ENCODE peak calls at places on chromosomes 2 and 18, in five cellular contexts. One of them, this sample, is unnamed.

GRCh38 chr2:217858519-217859466 is 144.0 kb downstream of the TNS1 start:
- DNase-seq in coronary artery: peak; percentile 98
- DNase-seq in osteoblast: peak; percentile 97
- DNase-seq in astrocyte of the cerebellum: peak; percentile 48
- DNase-seq in prostate gland: peak; percentile 63
- DNase-seq in this sample: peak; percentile 89

GRCh38 chr2:21643180-21643579 is 519.4 kb downstream of the TDRD15 start:
- DNase-seq in coronary artery: no peak
- DNase-seq in osteoblast: no peak
- DNase-seq in astrocyte of the cerebellum: peak; percentile 65
- DNase-seq in prostate gland: no peak
- DNase-seq in this sample: peak; percentile 9

GRCh38 chr2:186129767-186130581 is 356.1 kb upstream of the ZC3H15 start:
- DNase-seq in coronary artery: no peak
- DNase-seq in osteoblast: peak; percentile 4
- DNase-seq in astrocyte of the cerebellum: peak; percentile 69
- DNase-seq in prostate gland: no peak
- DNase-seq in this sample: peak; percentile 90

GRCh38 chr18:79545714-79546113 is 133.9 kb upstream of the CTDP1 start:
- DNase-seq in coronary artery: no peak
- DNase-seq in osteoblast: no peak
- DNase-seq in astrocyte of the cerebellum: no peak
- DNase-seq in prostate gland: no peak
- DNase-seq in this sample: no peak

GRCh38 chr2:202604699-202605098 is 30.1 kb upstream of the FAM117B start:
- DNase-seq in coronary artery: no peak
- DNase-seq in osteoblast: no peak
- DNase-seq in astrocyte of the cerebellum: no peak
- DNase-seq in prostate gland: no peak
- DNase-seq in this sample: no peak

GRCh38 chr2:209422191-209422754 is 1.6 kb upstream of the MAP2 start:
- DNase-seq in coronary artery: no peak
- DNase-seq in osteoblast: no peak
- DNase-seq in astrocyte of the cerebellum: no peak
- DNase-seq in prostate gland: no peak
- DNase-seq in this sample: no peak

GRCh38 chr18:51137891-51138290 is 59.6 kb downstream of the MEX3C start:
- DNase-seq in coronary artery: no peak
- DNase-seq in osteoblast: no peak
- DNase-seq in astrocyte of the cerebellum: no peak
- DNase-seq in prostate gland: no peak
- DNase-seq in this sample: no peak

GRCh38 chr2:201420442-201421113 is 30.7 kb downstream of the TRAK2 start:
- DNase-seq in coronary artery: no peak
- DNase-seq in osteoblast: peak; percentile 68
- DNase-seq in astrocyte of the cerebellum: no peak
- DNase-seq in prostate gland: no peak
- DNase-seq in this sample: peak; percentile 59

GRCh38 chr2:12556762-12557161 is 160.0 kb upstream of the TRIB2 start:
- DNase-seq in coronary artery: no peak
- DNase-seq in osteoblast: peak; percentile 78
- DNase-seq in astrocyte of the cerebellum: no peak
- DNase-seq in prostate gland: no peak
- DNase-seq in this sample: peak; percentile 71

GRCh38 chr2:7915302-7916200 is 766.3 kb upstream of the ID2 start:
- DNase-seq in coronary artery: no peak
- DNase-seq in osteoblast: peak; percentile 69
- DNase-seq in astrocyte of the cerebellum: no peak
- DNase-seq in prostate gland: no peak
- DNase-seq in this sample: peak; percentile 22

GRCh38 chr18:71136487-71136886 is 847.6 kb downstream of the SOCS6 start:
- DNase-seq in coronary artery: no peak
- DNase-seq in osteoblast: no peak
- DNase-seq in astrocyte of the cerebellum: no peak
- DNase-seq in prostate gland: no peak
- DNase-seq in this sample: no peak

GRCh38 chr2:14831458-14831857 is 198.9 kb downstream of the LRATD1 start:
- DNase-seq in coronary artery: no peak
- DNase-seq in osteoblast: no peak
- DNase-seq in astrocyte of the cerebellum: no peak
- DNase-seq in prostate gland: no peak
- DNase-seq in this sample: no peak
- TF ChIP-seq CTCF in coronary artery: no peak
- TF ChIP-seq CTCF in osteoblast: no peak
- TF ChIP-seq CTCF in astrocyte of the cerebellum: no peak
- TF ChIP-seq CTCF in prostate gland: no peak
- TF ChIP-seq CTCF in this sample: peak; percentile 5

GRCh38 chr18:10926565-10927194 is 222.7 kb downstream of the PIEZO2 start:
- DNase-seq in coronary artery: no peak
- DNase-seq in osteoblast: no peak
- DNase-seq in astrocyte of the cerebellum: no peak
- DNase-seq in prostate gland: no peak
- DNase-seq in this sample: peak; percentile 68
- H3K4me3 ChIP-seq in coronary artery: peak overlapping the region; percentile 62
- H3K4me3 ChIP-seq in osteoblast: peak overlapping the region; percentile 9
- H3K4me3 ChIP-seq in astrocyte of the cerebellum: no peak overlapping the region
- H3K4me3 ChIP-seq in prostate gland: no peak overlapping the region
- H3K4me3 ChIP-seq in this sample: no peak overlapping the region

GRCh38 chr2:170394988-170395387 is 217.0 kb downstream of the MYO3B start:
- DNase-seq in coronary artery: no peak
- DNase-seq in osteoblast: no peak
- DNase-seq in astrocyte of the cerebellum: no peak
- DNase-seq in prostate gland: no peak
- DNase-seq in this sample: peak; percentile 3
- TF ChIP-seq CTCF in coronary artery: no peak
- TF ChIP-seq CTCF in osteoblast: no peak
- TF ChIP-seq CTCF in astrocyte of the cerebellum: peak; percentile 38
- TF ChIP-seq CTCF in prostate gland: no peak
- TF ChIP-seq CTCF in this sample: peak; percentile 21

DNA sequence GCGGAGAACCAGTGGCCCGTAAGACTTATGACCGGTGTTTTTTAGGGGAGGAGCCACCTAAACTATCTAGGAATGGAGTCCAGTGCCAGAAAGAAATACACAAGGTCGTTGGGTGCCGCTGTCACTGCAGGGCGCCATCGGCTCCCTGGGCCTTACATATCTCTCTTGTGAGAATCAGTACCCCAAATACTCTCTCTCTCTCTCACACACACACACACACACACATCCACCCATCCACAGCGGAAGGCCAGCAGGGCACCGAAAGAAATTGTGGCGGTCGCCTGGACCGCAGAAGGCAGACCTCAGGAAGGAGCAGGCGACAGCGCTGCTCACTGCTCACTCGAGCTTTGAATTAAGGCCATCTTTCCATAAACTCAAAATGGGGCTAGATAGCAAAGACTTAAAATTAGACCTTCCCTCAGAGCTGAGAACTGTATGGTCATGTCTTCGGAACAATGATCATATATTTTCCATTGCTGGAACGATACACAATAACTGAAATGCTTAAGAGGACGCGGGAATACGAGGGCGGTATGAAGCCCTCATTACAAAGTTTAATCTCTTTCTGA is 10.3 kb downstream of the NR4A2 start:
- DNase-seq in coronary artery: no peak
- DNase-seq in osteoblast: peak; percentile 47
- DNase-seq in astrocyte of the cerebellum: no peak
- DNase-seq in prostate gland: no peak
- DNase-seq in this sample: no peak
- H3K4me3 ChIP-seq in coronary artery: peak overlapping the region; percentile 73
- H3K4me3 ChIP-seq in osteoblast: peak overlapping the region; percentile 71
- H3K4me3 ChIP-seq in astrocyte of the cerebellum: peak overlapping the region; percentile 8
- H3K4me3 ChIP-seq in prostate gland: no peak overlapping the region
- H3K4me3 ChIP-seq in this sample: no peak overlapping the region

DNA sequence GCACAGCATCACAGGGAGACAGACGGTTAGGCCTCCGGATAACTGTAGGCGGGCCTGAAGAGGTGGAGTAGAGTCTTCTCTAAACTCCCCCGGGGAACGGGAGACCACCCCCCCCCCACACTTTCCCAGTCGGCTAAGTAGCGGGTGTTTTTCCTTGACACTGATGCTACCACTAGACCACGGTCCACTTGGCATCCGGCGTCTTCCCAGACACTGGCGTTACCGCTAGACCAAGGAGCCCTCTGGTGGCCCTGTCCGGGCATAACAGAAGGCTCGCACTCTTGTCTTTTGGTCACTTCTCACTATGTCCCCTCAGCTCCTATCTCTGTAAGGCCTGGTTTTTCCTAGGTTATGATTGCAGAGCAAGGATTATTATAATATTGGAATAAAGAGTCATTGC is 25.7 kb upstream of the NCL start:
- DNase-seq in coronary artery: no peak
- DNase-seq in osteoblast: no peak
- DNase-seq in astrocyte of the cerebellum: no peak
- DNase-seq in prostate gland: no peak
- DNase-seq in this sample: no peak
- TF ChIP-seq CTCF in coronary artery: no peak
- TF ChIP-seq CTCF in osteoblast: peak; percentile 33
- TF ChIP-seq CTCF in astrocyte of the cerebellum: peak; percentile 25
- TF ChIP-seq CTCF in prostate gland: no peak
- TF ChIP-seq CTCF in this sample: peak; percentile 34